ENCODE peak calls at places on chromosomes 16 and 17, in six cellular contexts. N, I, Z, Y, H and O are unnamed samples. For H3K4me1 and H3K9me3, the result is how much of the 10 kb centered on the place peaks cover.

GRCh38 chr17:78108726-78109488 is 19.6 kb downstream of the TMC6 start:
- DNase-seq in N (no peak), H (no peak), I (no peak), Z (no peak), Y (no peak), O (no peak)

GRCh38 chr16:30458561-30459394 is 13.1 kb upstream of the SEPHS2 start:
- DNase-seq in I (no peak), H (peak), N (peak), Z (peak), Y (no peak), O (peak)

GRCh38 chr16:84367750-84368320 is 503 bp upstream of the ATP2C2 start:
- DNase-seq in Y (no peak), Z (no peak), N (no peak), H (peak), I (no peak), O (peak)

GRCh38 chr17:76556759-76557367 is 17.0 kb downstream of the PRCD start:
- DNase-seq in N (no peak), I (no peak), H (peak), Y (peak), Z (peak), O (peak)

GRCh38 chr17:79781012-79781665 is 3.2 kb downstream of the CBX2 start:
- DNase-seq in H (peak), Z (no peak), Y (no peak), I (no peak), N (no peak), O (no peak)

GRCh38 chr17:74738051-74738996 is 1.3 kb downstream of the RAB37 start:
- DNase-seq in H (peak), N (peak), Y (peak), Z (peak), I (no peak), O (no peak)

GRCh38 chr17:8104911-8105310 is 13.4 kb downstream of the ALOXE3 start:
- DNase-seq in Z (no peak), I (no peak), Y (no peak), N (no peak), H (no peak), O (no peak)

GRCh38 chr16:78647491-78647890 is 548.0 kb downstream of the WWOX start:
- DNase-seq in H (no peak), I (no peak), Y (no peak), N (no peak), Z (no peak), O (no peak)

GRCh38 chr16:22360963-22361659 is 13.3 kb downstream of the CDR2 start:
- DNase-seq in H (no peak), I (no peak), Y (no peak), N (no peak), Z (no peak), O (no peak)

GRCh38 chr17:36001862-36002603 is 680 bp upstream of the CCL15 start:
- DNase-seq in Z (no peak), H (peak), Y (no peak), I (no peak), N (no peak), O (peak)

GRCh38 chr16:28597692-28598261 is 927 bp upstream of the SULT1A2 start:
- DNase-seq in Z (no peak), I (no peak), Y (no peak), N (peak), H (peak), O (peak)

GRCh38 chr16:71883849-71884638 is at the start of gene ZNF821:
- DNase-seq in N (peak), H (peak), Z (peak), Y (peak), I (no peak), O (peak)

GRCh38 chr16:25413962-25414361 is 156.3 kb upstream of the ZKSCAN2 start:
- DNase-seq in Y (no peak), I (no peak), H (no peak), N (no peak), Z (no peak), O (no peak)

GRCh38 chr16:13995194-13995593 is 75.2 kb downstream of the ERCC4 start:
- DNase-seq in I (no peak), Y (no peak), H (no peak), N (no peak), Z (no peak), O (no peak)

GRCh38 chr17:28228109-28228840 is 90.7 kb upstream of the TMEM97 start:
- DNase-seq in I (no peak), Z (no peak), Y (no peak), H (no peak), N (no peak), O (no peak)

GRCh38 chr16:27314161-27314723 is 468 bp downstream of the IL4R start:
- DNase-seq in I (peak), H (peak), Y (peak), N (no peak), Z (peak), O (peak)

GRCh38 chr16:89556750-89557149 is 3.7 kb upstream of the RPL13 start:
- DNase-seq in Y (no peak), Z (no peak), H (no peak), I (no peak), N (no peak), O (no peak)

GRCh38 chr17:63405741-63406261 is 40.3 kb downstream of the CYB561 start:
- DNase-seq in I (peak), N (peak), Z (no peak), H (no peak), Y (no peak), O (no peak)

GRCh38 chr16:1979271-1980025 is 1.8 kb downstream of the NOXO1 start:
- DNase-seq in N (no peak), H (peak), Y (no peak), I (no peak), Z (no peak), O (peak)

GRCh38 chr16:72875291-72876036 is 172.5 kb downstream of the ZFHX3 start:
- DNase-seq in I (no peak), H (no peak), Z (no peak), N (no peak), Y (no peak), O (no peak)

GRCh38 chr16:81647527-81647926 is 131.6 kb upstream of the PLCG2 start:
- DNase-seq in Z (no peak), N (no peak), Y (no peak), I (peak), H (no peak), O (no peak)

GRCh38 chr17:37650419-37651003 is 7.3 kb upstream of the DDX52 start:
- DNase-seq in Y (no peak), N (peak), I (peak), Z (no peak), H (no peak), O (no peak)

GRCh38 chr17:82212331-82213250 is at the start of gene CCDC57:
- DNase-seq in I (no peak), Y (peak), N (peak), Z (peak), H (peak), O (peak)

GRCh38 chr16:68236804-68237242 is 896 bp upstream of the ESRP2 start:
- DNase-seq in I (no peak), N (no peak), Z (no peak), H (peak), Y (no peak), O (no peak)

GRCh38 chr17:27384261-27384701 is 72.0 kb upstream of the KSR1 start:
- DNase-seq in N (no peak), H (no peak), Y (no peak), Z (no peak), I (no peak), O (no peak)

GRCh38 chr17:79065105-79065670 is 9.4 kb upstream of the ENGASE start:
- DNase-seq in I (peak), N (peak), Y (peak), H (peak), Z (peak), O (no peak)

GRCh38 chr17:63203652-63204051 is 237.6 kb downstream of the TANC2 start:
- DNase-seq in I (no peak), Z (no peak), H (no peak), N (no peak), Y (no peak), O (no peak)

GRCh38 chr17:17680477-17681186 is 626 bp upstream of the RAI1 start:
- DNase-seq in I (no peak), N (no peak), Z (no peak), H (no peak), Y (no peak), O (no peak)

GRCh38 chr17:32523827-32524552 is 37.2 kb downstream of the CDK5R1 start:
- DNase-seq in Z (no peak), I (no peak), H (no peak), Y (no peak), N (peak), O (no peak)

GRCh38 chr17:82275326-82275725 is 1.8 kb upstream of the CSNK1D start:
- DNase-seq in I (no peak), N (no peak), H (no peak), Z (no peak), Y (no peak), O (no peak)

GRCh38 chr17:71516149-71516548 is 604.7 kb upstream of the SOX9 start:
- DNase-seq in I (no peak), Z (no peak), Y (no peak), N (no peak), H (no peak), O (no peak)

GRCh38 chr17:44925731-44926697 is 10.7 kb upstream of the GFAP start:
- DNase-seq in N (no peak), Y (no peak), I (no peak), H (peak), Z (no peak), O (no peak)

GRCh38 chr17:73595068-73595865 is 49.0 kb downstream of the SDK2 start:
- DNase-seq in H (no peak), I (no peak), N (peak), Y (no peak), Z (no peak), O (peak)

GRCh38 chr17:55420776-55421178 is 858 bp downstream of the MMD start:
- DNase-seq in I (no peak), Z (peak), N (peak), Y (peak), H (peak), O (peak)

GRCh38 chr16:73390936-73391335 is 343.0 kb upstream of the ZFHX3 start:
- DNase-seq in I (no peak), Z (no peak), N (no peak), H (no peak), Y (no peak), O (no peak)

GRCh38 chr17:4764612-4765011 is 7.1 kb upstream of the TM4SF5 start:
- DNase-seq in N (peak), Y (no peak), Z (no peak), H (no peak), I (no peak), O (no peak)

GRCh38 chr17:4759776-4760236 is 11.9 kb upstream of the TM4SF5 start:
- DNase-seq in N (no peak), Y (no peak), H (no peak), I (no peak), Z (no peak), O (no peak)
- H3K27ac ChIP-seq in N (no peak), Y (no peak), H (no peak), I (no peak), Z (no peak), O (no peak)

GRCh38 chr17:10033449-10033848 is 128.4 kb upstream of the RCVRN start:
- DNase-seq in Z (no peak), I (no peak), H (no peak), N (peak), Y (no peak), O (no peak)
- H3K4me1 ChIP-seq in Z (under half), I (under half), H (under half), N (under half), Y (under half), O (under half)

GRCh38 chr16:35570946-35571345 is 2111.5 kb downstream of the TP53TG3F start:
- DNase-seq in N (no peak), Z (no peak), H (no peak), Y (no peak), I (no peak), O (no peak)
- H3K9me3 ChIP-seq in N (under half), Z (under half), H (under half), Y (under half), I (under half), O (under half)

DNA sequence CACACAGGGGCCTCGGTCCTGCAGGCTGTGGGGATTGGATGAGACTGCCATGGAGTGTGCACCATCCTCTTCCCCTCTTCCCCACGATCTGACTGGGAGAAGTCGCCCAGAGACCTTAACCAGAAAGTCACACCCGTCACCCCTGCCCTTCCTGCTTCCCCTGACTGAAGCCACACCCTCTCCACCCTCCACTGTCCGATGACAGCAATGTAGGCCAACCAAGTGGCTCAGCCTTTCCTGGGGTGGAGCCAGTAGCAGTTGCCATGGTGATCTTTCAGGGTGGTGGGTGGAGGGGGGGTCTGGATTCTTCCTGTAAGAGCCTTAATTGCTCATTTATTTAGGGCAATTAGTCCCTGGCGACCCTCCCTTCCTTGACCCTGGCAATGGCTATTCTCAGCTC is 37.5 kb upstream of the PHB1 start:
- DNase-seq in N (no peak), Y (no peak), I (no peak), Z (no peak), H (no peak), O (no peak)
- H3K27ac ChIP-seq in N (no peak), Y (no peak), I (no peak), Z (no peak), H (no peak), O (no peak)

GRCh38 chr16:70688266-70688742 is 2.5 kb upstream of the MTSS2 start:
- DNase-seq in H (no peak), Z (no peak), Y (no peak), I (no peak), N (no peak), O (peak)
- H3K4me1 ChIP-seq in H (under half), Z (under half), Y (under half), I (half or more), N (under half), O (under half)